ENCODE peak calls at places on chromosome 11, in six cellular contexts. L is NCI-H510A treated with DMSO at 0.1 percent for 48 hours, Y is fibroblast of pulmonary artery, N is GM10248, R is C1 segment of cervical spinal cord, A is lower lobe of right lung. F is an unnamed sample.

GRCh38 chr11:92475316-92475715 is 250.7 kb downstream of the FAT3 start:
- DNase-seq in L (no peak), Y (no peak), N (no peak), R (no peak), A (no peak), F (no peak)

GRCh38 chr11:119828011-119828410 is 99.0 kb upstream of the NECTIN1 start:
- DNase-seq in L (peak; percentile 89), Y (no peak), N (no peak), R (no peak), A (no peak), F (no peak)

GRCh38 chr11:83070878-83071640 is 638 bp downstream of the RAB30 start:
- DNase-seq in L (no peak), Y (peak; percentile 36), N (no peak), R (peak; percentile 61), A (peak; percentile 49), F (peak; percentile 65)

GRCh38 chr11:95111923-95112540 is 22.4 kb downstream of the ENDOD1 start:
- DNase-seq in L (no peak), Y (no peak), N (no peak), R (no peak), A (no peak), F (no peak)

GRCh38 chr11:353315-353857 is 15.9 kb upstream of the B4GALNT4 start:
- DNase-seq in L (no peak), Y (peak; percentile 84), N (no peak), R (no peak), A (peak; percentile 73), F (peak; percentile 69)

GRCh38 chr11:69461272-69461962 is 20.0 kb upstream of the LINC01488 start:
- DNase-seq in L (no peak), Y (no peak), N (no peak), R (no peak), A (no peak), F (no peak)

GRCh38 chr11:112173152-112173551 is 2.2 kb upstream of the BCO2 start:
- DNase-seq in L (no peak), Y (peak; percentile 23), N (no peak), R (no peak), A (peak; percentile 59), F (peak; percentile 49)

GRCh38 chr11:73551697-73552096 is 46.2 kb downstream of the FAM168A start:
- DNase-seq in L (no peak), Y (no peak), N (no peak), R (no peak), A (no peak), F (no peak)

GRCh38 chr11:19410032-19410431 is 169.3 kb upstream of the E2F8 start:
- DNase-seq in L (no peak), Y (no peak), N (peak; percentile 42), R (no peak), A (no peak), F (no peak)

GRCh38 chr11:66464916-66465315 is 1.8 kb upstream of the PELI3 start:
- DNase-seq in L (no peak), Y (no peak), N (no peak), R (no peak), A (no peak), F (no peak)

GRCh38 chr11:1387961-1388762 is 1.6 kb upstream of the BRSK2 start:
- DNase-seq in L (peak; percentile 5), Y (no peak), N (no peak), R (no peak), A (peak; percentile 68), F (peak; percentile 76)

GRCh38 chr11:74280494-74280893 is 30.9 kb downstream of the P4HA3 start:
- DNase-seq in L (peak; percentile 75), Y (no peak), N (no peak), R (no peak), A (no peak), F (no peak)

GRCh38 chr11:128201801-128202200 is 385.6 kb downstream of the ETS1 start:
- DNase-seq in L (no peak), Y (no peak), N (no peak), R (no peak), A (no peak), F (no peak)